ENCODE peak calls at places on chromosomes 6 and 20, in ten cellular contexts. D, Z, P, R, K, H, I, S, Q and U are unnamed samples.

GRCh38 chr6:141848029-141848890 is 284.5 kb upstream of the GJE1 start:
- DNase-seq in S (peak; percentile 49), Z (no peak), P (peak; percentile 32), K (no peak), I (peak; percentile 14), D (peak; percentile 19), R (no peak), H (no peak), Q (no peak), U (no peak)

GRCh38 chr6:72238900-72239299 is 352.6 kb downstream of the RIMS1 start:
- DNase-seq in Q (no peak), D (no peak), R (no peak), K (no peak), P (peak; percentile 36), H (no peak), S (no peak), I (peak; percentile 41), Z (no peak), U (no peak)

GRCh38 chr6:35094183-35094582 is 47.0 kb downstream of the TCP11 start:
- DNase-seq in H (no peak), R (no peak), I (no peak), Z (peak; percentile 21), P (no peak), Q (no peak), S (peak; percentile 37), K (no peak), D (no peak), U (no peak)

GRCh38 chr6:11364971-11365397 is 132.5 kb upstream of the NEDD9 start:
- DNase-seq in S (peak; percentile 97), P (no peak), K (peak; percentile 73), I (peak; percentile 96), H (no peak), Q (no peak), D (no peak), R (no peak), Z (no peak), U (no peak)

GRCh38 chr6:110042670-110043296 is 64.7 kb downstream of the GPR6 start:
- DNase-seq in R (no peak), I (no peak), K (no peak), D (no peak), H (no peak), Q (no peak), S (no peak), Z (no peak), P (no peak), U (no peak)

GRCh38 chr6:106051241-106051640 is 34.9 kb upstream of the PRDM1 start:
- DNase-seq in Z (no peak), Q (peak; percentile 76), P (no peak), I (no peak), H (no peak), D (no peak), R (no peak), S (no peak), K (no peak), U (no peak)

GRCh38 chr20:59300341-59301081 is at the start of gene EDN3:
- DNase-seq in Q (peak; percentile 27), D (no peak), K (no peak), P (peak; percentile 6), H (no peak), S (no peak), I (peak; percentile 9), R (no peak), Z (no peak), U (no peak)

GRCh38 chr6:21396313-21396712 is 197.2 kb upstream of the SOX4 start:
- DNase-seq in P (peak; percentile 85), R (no peak), D (peak; percentile 38), H (no peak), K (no peak), S (peak; percentile 80), I (peak; percentile 87), Z (peak; percentile 67), Q (no peak), U (no peak)

GRCh38 chr6:13604546-13605416 is 10.4 kb upstream of the NOL7 start:
- DNase-seq in I (no peak), S (peak; percentile 3), R (no peak), H (no peak), D (no peak), Z (no peak), Q (no peak), K (peak; percentile 100), P (no peak), U (no peak)

GRCh38 chr20:39390186-39390585 is 428.0 kb downstream of the DHX35 start:
- DNase-seq in I (no peak), S (no peak), Z (no peak), Q (no peak), R (no peak), H (no peak), D (no peak), P (no peak), K (no peak), U (no peak)

GRCh38 chr6:24495516-24495847 is 713 bp downstream of the ALDH5A1 start:
- DNase-seq in D (no peak), I (peak; percentile 50), Q (peak; percentile 67), S (peak; percentile 59), R (peak; percentile 35), H (no peak), Z (peak; percentile 3), K (peak; percentile 84), P (no peak), U (peak; percentile 17)

GRCh38 chr6:168575346-168576098 is 134.5 kb downstream of the SMOC2 start:
- DNase-seq in Q (no peak), R (no peak), H (no peak), D (no peak), P (no peak), Z (no peak), S (no peak), I (no peak), K (no peak), U (no peak)

GRCh38 chr6:39362487-39362865 is 40.0 kb upstream of the KCNK16 start:
- DNase-seq in Z (peak; percentile 56), K (no peak), S (no peak), D (peak; percentile 20), R (no peak), H (no peak), Q (no peak), P (no peak), I (no peak), U (no peak)

GRCh38 chr20:10469599-10469998 is 34.5 kb downstream of the SLX4IP start:
- DNase-seq in D (no peak), P (peak; percentile 73), I (peak; percentile 90), Z (peak; percentile 88), S (peak; percentile 88), K (peak; percentile 77), H (no peak), R (no peak), Q (peak; percentile 64), U (no peak)

GRCh38 chr6:74253261-74253660 is 557.3 kb downstream of the CD109 start:
- DNase-seq in I (no peak), R (no peak), H (no peak), K (no peak), Q (no peak), Z (no peak), S (no peak), P (peak; percentile 22), D (no peak), U (no peak)

GRCh38 chr6:152981989-152982767 is 663 bp downstream of the FBXO5 start:
- DNase-seq in Z (no peak), H (peak; percentile 19), K (no peak), S (no peak), D (no peak), I (no peak), R (no peak), Q (peak; percentile 22), P (no peak), U (no peak)

GRCh38 chr6:24927985-24928735 is 7.6 kb downstream of the RIPOR2 start:
- DNase-seq in D (no peak), I (peak; percentile 46), S (peak; percentile 50), Z (no peak), K (no peak), R (no peak), P (no peak), Q (no peak), H (no peak), U (no peak)

GRCh38 chr20:56200456-56200855 is 48.1 kb upstream of the MC3R start:
- DNase-seq in I (peak; percentile 3), H (no peak), P (no peak), R (no peak), Z (no peak), K (peak; percentile 10), D (no peak), Q (peak; percentile 9), S (no peak), U (no peak)